ENCODE peak calls at places on chromosomes 6 and 20, in four cellular contexts. S is COR-L47; C is pancreas; U is activated CD4-positive, alpha-beta T cell treated with anti-CD3 and anti-CD28 coated beads, Interleukin-2, amount 50 U/mL, for 1 hour. A is an unnamed sample.

GRCh38 chr6:56552212-56553130 is 90.2 kb downstream of the DST start:
- DNase-seq in S (no peak), C (no peak), U (no peak), A (no peak)

GRCh38 chr20:35621560-35621946 is 5.9 kb downstream of the SPAG4 start:
- DNase-seq in S (no peak), C (no peak), U (no peak), A (no peak)

GRCh38 chr6:89411269-89412070 is 603 bp downstream of the RRAGD start:
- DNase-seq in S (no peak), C (peak), U (peak), A (no peak)

GRCh38 chr20:19625416-19625815 is 132.6 kb upstream of the RIN2 start:
- DNase-seq in S (no peak), C (no peak), U (no peak), A (peak)

GRCh38 chr20:8018928-8019177 is 708 bp downstream of the TMX4 start:
- DNase-seq in S (peak), C (no peak), U (no peak), A (no peak)

GRCh38 chr20:46520976-46521579 is 7.7 kb upstream of the ZNF334 start:
- DNase-seq in S (peak), C (peak), U (peak), A (peak)

GRCh38 chr6:134464690-134465411 is 146.9 kb upstream of the SGK1 start:
- DNase-seq in S (no peak), C (no peak), U (no peak), A (peak)

GRCh38 chr6:156231353-156231752 is 545.8 kb upstream of the ARID1B start:
- DNase-seq in S (no peak), C (no peak), U (no peak), A (no peak)